ENCODE peak calls at places on chromosomes 4 and X, in ten cellular contexts. F is suprapubic skin, A is epithelial cell of esophagus, D is endothelial cell, V is esophagus squamous epithelium, Q is thyroid gland, N is cardiac muscle cell, C is cardiac fibroblast, J is breast epithelium, Y is body of pancreas. Z is an unnamed sample.

GRCh38 chrX:103774070-103774642 is 2.5 kb upstream of the PLP1 start:
- DNase-seq in F (no peak), A (peak; percentile 58), D (no peak), V (no peak), Q (peak; percentile 7), N (peak; percentile 75), C (peak; percentile 73), J (no peak), Y (peak; percentile 16), Z (no peak)

GRCh38 chrX:10014462-10015373 is 47.6 kb downstream of the CLDN34 start:
- DNase-seq in F (peak; percentile 90), A (peak; percentile 85), D (peak; percentile 79), V (peak; percentile 22), Q (peak; percentile 86), N (peak; percentile 95), C (peak; percentile 89), J (peak; percentile 81), Y (peak; percentile 89), Z (peak; percentile 68)

GRCh38 chrX:357693-358471 is 28.8 kb downstream of the PPP2R3B start:
- DNase-seq in F (no peak), A (peak; percentile 19), D (no peak), V (no peak), Q (no peak), N (peak; percentile 42), C (peak; percentile 79), J (no peak), Y (no peak), Z (peak; percentile 76)

GRCh38 chr4:48635310-48635709 is 144.8 kb downstream of the FRYL start:
- DNase-seq in F (no peak), A (peak; percentile 71), D (no peak), V (no peak), Q (no peak), N (no peak), C (peak; percentile 46), J (no peak), Y (no peak), Z (peak; percentile 52)

GRCh38 chr4:108763981-108764380 is 1.1 kb upstream of the ETNPPL start:
- DNase-seq in F (no peak), A (no peak), D (no peak), V (no peak), Q (no peak), N (no peak), C (no peak), J (no peak), Y (no peak), Z (no peak)

GRCh38 chrX:39726810-39727209 is 370.9 kb downstream of the BCOR start:
- DNase-seq in F (no peak), A (peak; percentile 14), D (no peak), V (no peak), Q (no peak), N (peak; percentile 64), C (peak; percentile 71), J (no peak), Y (no peak), Z (no peak)

GRCh38 chrX:40176256-40176978 is 78.7 kb upstream of the BCOR start:
- DNase-seq in F (peak; percentile 76), A (peak; percentile 10), D (peak; percentile 63), V (peak; percentile 10), Q (peak; percentile 67), N (peak; percentile 62), C (peak; percentile 24), J (no peak), Y (peak; percentile 68), Z (peak; percentile 84)

GRCh38 chrX:104565791-104566687 is at the start of gene IL1RAPL2:
- DNase-seq in F (no peak), A (peak; percentile 62), D (peak; percentile 56), V (no peak), Q (peak; percentile 66), N (peak; percentile 13), C (peak; percentile 22), J (peak; percentile 53), Y (peak; percentile 54), Z (peak; percentile 45)

GRCh38 chrX:54807524-54808108 is at the start of gene MAGED2:
- DNase-seq in F (no peak), A (no peak), D (peak; percentile 43), V (no peak), Q (peak; percentile 43), N (peak; percentile 60), C (peak; percentile 35), J (no peak), Y (peak; percentile 13), Z (peak; percentile 40)

GRCh38 chr4:140802591-140802990 is 46.4 kb upstream of the TBC1D9 start:
- DNase-seq in F (no peak), A (no peak), D (no peak), V (no peak), Q (no peak), N (no peak), C (no peak), J (no peak), Y (no peak), Z (no peak)

GRCh38 chrX:135327299-135327698 is 18.0 kb downstream of the ETDC start:
- DNase-seq in F (no peak), A (peak; percentile 67), D (no peak), V (no peak), Q (no peak), N (peak; percentile 86), C (peak; percentile 91), J (no peak), Y (no peak), Z (no peak)

GRCh38 chr4:140568507-140569306 is at the start of gene UCP1:
- DNase-seq in F (peak; percentile 63), A (peak; percentile 34), D (peak; percentile 73), V (no peak), Q (peak; percentile 49), N (peak; percentile 6), C (no peak), J (peak; percentile 53), Y (peak; percentile 41), Z (peak; percentile 7)

GRCh38 chr4:37383579-37384229 is 139.2 kb downstream of the NWD2 start:
- DNase-seq in F (no peak), A (peak; percentile 50), D (peak; percentile 52), V (no peak), Q (no peak), N (peak; percentile 40), C (peak; percentile 54), J (no peak), Y (peak; percentile 40), Z (peak; percentile 27)

GRCh38 chrX:20967725-20968124 is 406.5 kb upstream of the CNKSR2 start:
- DNase-seq in F (no peak), A (no peak), D (no peak), V (no peak), Q (no peak), N (no peak), C (no peak), J (no peak), Y (no peak), Z (no peak)

GRCh38 chrX:134624046-134624430 is 34.2 kb downstream of the PLAC1 start:
- DNase-seq in F (no peak), A (no peak), D (no peak), V (no peak), Q (no peak), N (no peak), C (peak; percentile 40), J (no peak), Y (no peak), Z (no peak)

GRCh38 chrX:7985568-7985967 is 58.4 kb upstream of the PNPLA4 start:
- DNase-seq in F (no peak), A (peak; percentile 35), D (no peak), V (no peak), Q (no peak), N (no peak), C (no peak), J (no peak), Y (no peak), Z (no peak)

GRCh38 chr4:90403781-90404180 is 276.6 kb downstream of the CCSER1 start:
- DNase-seq in F (no peak), A (no peak), D (no peak), V (no peak), Q (no peak), N (no peak), C (no peak), J (no peak), Y (no peak), Z (no peak)

GRCh38 chr4:6716018-6716911 is at the start of gene BLOC1S4:
- DNase-seq in F (peak; percentile 86), A (peak; percentile 94), D (peak; percentile 80), V (peak; percentile 31), Q (peak; percentile 86), N (peak; percentile 95), C (peak; percentile 93), J (peak; percentile 80), Y (peak; percentile 90), Z (peak; percentile 91)
- TF ChIP-seq CTCF in F (no peak), A (no peak), D (no peak), V (no peak), Q (no peak), N (peak; percentile 12), C (no peak), J (no peak), Y (peak; percentile 11), Z (no peak)

GRCh38 chr4:35711127-35711526 is 533.2 kb downstream of the ARAP2 start:
- DNase-seq in F (no peak), A (no peak), D (no peak), V (no peak), Q (no peak), N (no peak), C (no peak), J (no peak), Y (no peak), Z (no peak)

GRCh38 chr4:35709080-35709479 is 535.2 kb downstream of the ARAP2 start:
- DNase-seq in F (no peak), A (no peak), D (no peak), V (no peak), Q (no peak), N (no peak), C (no peak), J (no peak), Y (no peak), Z (no peak)

GRCh38 chr4:35710343-35710742 is 534.0 kb downstream of the ARAP2 start:
- DNase-seq in F (no peak), A (no peak), D (no peak), V (no peak), Q (no peak), N (no peak), C (no peak), J (no peak), Y (no peak), Z (no peak)
- TF ChIP-seq CTCF in F (no peak), A (no peak), D (no peak), V (no peak), Q (no peak), N (no peak), C (no peak), J (no peak), Y (no peak), Z (no peak)

GRCh38 chrX:24241822-24242648 is 71.8 kb downstream of the SUPT20HL2 start:
- DNase-seq in F (no peak), A (peak; percentile 25), D (no peak), V (no peak), Q (peak; percentile 14), N (peak; percentile 57), C (peak; percentile 54), J (no peak), Y (peak; percentile 76), Z (peak; percentile 5)
- TF ChIP-seq CTCF in F (no peak), A (peak; percentile 21), D (no peak), V (peak; percentile 26), Q (no peak), N (peak; percentile 21), C (peak; percentile 7), J (no peak), Y (peak; percentile 25), Z (peak; percentile 42)

DNA sequence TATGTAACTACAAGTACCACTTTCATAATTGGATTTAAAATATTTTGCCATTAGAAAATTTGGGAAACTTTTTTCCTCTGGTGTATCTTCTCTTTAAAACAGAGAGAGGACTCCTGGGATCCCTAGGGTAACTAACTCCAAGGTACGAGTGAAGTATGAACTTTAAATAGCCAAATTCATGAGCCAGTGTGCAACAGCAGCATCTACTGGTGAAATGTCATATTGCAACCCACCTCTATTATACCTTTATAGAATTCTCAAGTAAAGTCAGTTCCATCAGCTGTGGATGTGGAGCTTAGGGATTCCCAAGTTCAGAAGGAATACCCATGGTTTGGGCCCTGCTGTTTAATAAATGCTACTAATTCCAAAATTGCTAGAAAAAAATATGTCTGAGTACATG is 282.7 kb upstream of the TAPT1 start:
- DNase-seq in F (no peak), A (peak; percentile 5), D (no peak), V (no peak), Q (no peak), N (no peak), C (peak; percentile 27), J (no peak), Y (no peak), Z (no peak)
- TF ChIP-seq CTCF in F (no peak), A (peak; percentile 19), D (peak; percentile 81), V (peak; percentile 70), Q (no peak), N (peak; percentile 23), C (peak; percentile 57), J (no peak), Y (no peak), Z (peak; percentile 43)

Z was measured in activated CD8-positive, alpha-beta T cell treated with anti-CD3 and anti-CD28 coated beads for 36 hours.